ENCODE peak calls at places on chromosomes 12 and 14, in four cellular contexts. L is PC-9, V is hepatocyte, C is AG10803. K is an unnamed sample.

GRCh38 chr12:79997115-79997805 is 62.4 kb upstream of the PPP1R12A start:
- DNase-seq in L (no peak), V (no peak), C (peak), K (no peak)

GRCh38 chr14:23294734-23295561 is 7.7 kb downstream of the PPP1R3E start:
- DNase-seq in L (peak), V (peak), C (peak), K (no peak)

GRCh38 chr12:14716848-14717444 is 20.5 kb upstream of the GUCY2C start:
- DNase-seq in L (peak), V (peak), C (peak), K (no peak)

GRCh38 chr14:106879241-106879640 is 1352.9 kb downstream of the TMEM121 start:
- DNase-seq in L (peak), V (no peak), C (no peak), K (no peak)

GRCh38 chr12:92505373-92506340 is 197.1 kb upstream of the PLEKHG7 start:
- DNase-seq in L (no peak), V (peak), C (peak), K (no peak)

GRCh38 chr14:58354817-58355216 is 40.9 kb upstream of the TOMM20L start:
- DNase-seq in L (no peak), V (no peak), C (no peak), K (no peak)

GRCh38 chr14:66944872-66945271 is 244.4 kb upstream of the GARIN2 start:
- DNase-seq in L (no peak), V (peak), C (peak), K (no peak)

GRCh38 chr12:79978692-79979091 is 43.8 kb upstream of the PPP1R12A start:
- DNase-seq in L (no peak), V (no peak), C (no peak), K (no peak)

GRCh38 chr12:7439579-7440505 is 4.1 kb downstream of the CD163L1 start:
- DNase-seq in L (peak), V (peak), C (peak), K (no peak)

GRCh38 chr14:103872492-103873113 is 25.2 kb upstream of the PPP1R13B start:
- DNase-seq in L (no peak), V (no peak), C (no peak), K (no peak)

GRCh38 chr12:98645572-98646067 is 530 bp downstream of the APAF1 start:
- DNase-seq in L (peak), V (peak), C (no peak), K (no peak)

GRCh38 chr12:83199069-83199468 is 512.4 kb downstream of the TMTC2 start:
- DNase-seq in L (no peak), V (no peak), C (no peak), K (no peak)

GRCh38 chr12:93080994-93081809 is 152.1 kb upstream of the EEA1 start:
- DNase-seq in L (peak), V (no peak), C (peak), K (no peak)

GRCh38 chr12:77888611-77889010 is 57.9 kb downstream of the NAV3 start:
- DNase-seq in L (no peak), V (peak), C (peak), K (no peak)

GRCh38 chr14:32312010-32312331 is 17.1 kb upstream of the AKAP6 start:
- DNase-seq in L (no peak), V (no peak), C (no peak), K (no peak)

GRCh38 chr12:95763809-95764253 is 26.7 kb downstream of the NTN4 start:
- DNase-seq in L (peak), V (peak), C (peak), K (no peak)

GRCh38 chr14:94173885-94174621 is at the start of gene PPP4R4:
- DNase-seq in L (peak), V (peak), C (peak), K (peak)

GRCh38 chr12:64323476-64324225 is 66.9 kb downstream of the C12orf56 start:
- DNase-seq in L (no peak), V (no peak), C (peak), K (no peak)

GRCh38 chr12:111438501-111438900 is 32.8 kb downstream of the SH2B3 start:
- DNase-seq in L (no peak), V (peak), C (peak), K (no peak)

GRCh38 chr12:5186715-5187114 is 143.0 kb downstream of the KCNA5 start:
- DNase-seq in L (no peak), V (no peak), C (no peak), K (no peak)

GRCh38 chr12:54390668-54391551 is 6.4 kb upstream of the ZNF385A start:
- DNase-seq in L (peak), V (peak), C (no peak), K (no peak)

GRCh38 chr14:37168721-37169120 is 3.7 kb downstream of the SLC25A21 start:
- DNase-seq in L (no peak), V (no peak), C (no peak), K (no peak)

GRCh38 chr12:121678721-121679300 is 9.4 kb upstream of the MORN3 start:
- DNase-seq in L (no peak), V (no peak), C (no peak), K (peak)

GRCh38 chr14:32013083-32013482 is 64.0 kb upstream of the ARHGAP5 start:
- DNase-seq in L (no peak), V (no peak), C (no peak), K (no peak)

GRCh38 chr12:77231548-77231947 is 166.2 kb upstream of the E2F7 start:
- DNase-seq in L (peak), V (peak), C (peak), K (no peak)

GRCh38 chr14:91835920-91836843 is 31.2 kb downstream of the TC2N start:
- DNase-seq in L (peak), V (peak), C (no peak), K (peak)

GRCh38 chr14:91831337-91831736 is 36.0 kb downstream of the TC2N start:
- DNase-seq in L (no peak), V (no peak), C (no peak), K (no peak)

GRCh38 chr14:91835197-91835919 is 32.0 kb downstream of the TC2N start:
- DNase-seq in L (no peak), V (peak), C (no peak), K (no peak)

GRCh38 chr14:91837076-91837475 is 30.3 kb downstream of the TC2N start:
- DNase-seq in L (no peak), V (no peak), C (no peak), K (no peak)

GRCh38 chr14:91834571-91834970 is 32.8 kb downstream of the TC2N start:
- DNase-seq in L (no peak), V (no peak), C (no peak), K (no peak)
- H3K4me3 ChIP-seq in L (no peak), V (peak), C (no peak), K (peak)

GRCh38 chr12:91094036-91094660 is 17.1 kb downstream of the LUM start:
- DNase-seq in L (no peak), V (no peak), C (no peak), K (no peak)
- H3K4me3 ChIP-seq in L (no peak), V (no peak), C (no peak), K (no peak)

GRCh38 chr12:16606201-16606849 is 363 bp upstream of the LMO3 start:
- DNase-seq in L (peak), V (peak), C (peak), K (no peak)

GRCh38 chr12:16606117-16606200 is at the start of gene LMO3:
- DNase-seq in L (no peak), V (no peak), C (no peak), K (no peak)

GRCh38 chr12:16604853-16605252 is 1.1 kb downstream of the LMO3 start:
- DNase-seq in L (no peak), V (no peak), C (no peak), K (no peak)

GRCh38 chr12:16606936-16607335 is 974 bp upstream of the LMO3 start:
- DNase-seq in L (no peak), V (no peak), C (no peak), K (no peak)

DNA sequence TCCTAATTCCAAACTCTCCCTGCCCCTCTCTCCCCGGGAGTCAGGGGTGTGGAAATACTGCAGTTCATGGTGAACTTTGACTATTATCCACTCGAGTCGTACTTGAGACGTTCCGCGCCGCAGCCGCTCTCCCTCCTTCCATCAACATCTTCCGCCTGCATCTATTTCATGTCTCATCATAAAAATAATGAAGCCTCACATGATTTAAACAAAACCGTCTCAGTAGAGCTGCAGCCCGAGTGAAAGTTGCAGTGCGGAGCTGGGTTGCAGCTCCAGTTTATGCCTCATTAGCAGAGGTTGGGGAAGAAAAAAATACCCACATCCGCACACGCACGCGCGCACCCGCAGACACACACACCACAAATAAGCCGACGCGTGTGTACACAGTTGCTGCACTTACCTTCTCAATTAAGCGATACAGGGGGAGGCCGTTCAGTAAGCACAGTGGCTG is 271 bp downstream of the LMO3 start:
- DNase-seq in L (peak), V (no peak), C (peak), K (no peak)
- H3K4me3 ChIP-seq in L (peak), V (peak), C (peak), K (peak)

DNA sequence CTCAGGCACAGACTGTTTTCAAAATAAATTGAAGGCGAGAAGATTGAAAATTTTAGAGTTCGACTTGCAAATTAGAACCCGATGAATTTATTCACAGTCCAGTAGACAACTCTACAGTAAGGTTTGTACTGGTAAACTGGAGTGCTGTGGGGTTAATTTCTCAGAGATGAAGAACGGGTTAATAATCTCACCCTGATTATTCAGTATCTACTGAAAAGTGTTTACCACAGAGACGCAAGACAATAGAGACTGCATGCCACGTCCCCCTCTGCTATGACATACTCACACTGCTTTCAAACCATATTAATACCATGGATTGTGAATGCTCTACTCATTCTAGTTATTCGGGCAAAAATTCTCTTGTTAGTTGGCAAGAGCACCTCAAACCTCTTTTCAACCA is 36.1 kb downstream of the CFL2 start:
- DNase-seq in L (no peak), V (no peak), C (peak), K (no peak)
- H3K4me3 ChIP-seq in L (no peak), V (no peak), C (no peak), K (no peak)

GRCh38 chr12:50734409-50735263 is 29.3 kb upstream of the ATF1 start:
- DNase-seq in L (peak), V (peak), C (peak), K (no peak)
- H3K4me3 ChIP-seq in L (no peak), V (no peak), C (no peak), K (no peak)

K was measured in LNCaP clone FGC.